ENCODE peak calls at places on chromosomes 13 and 19, in five cellular contexts. S is AG09309, I is pancreas, M is heart right ventricle, X is AG04450. T is an unnamed sample.

GRCh38 chr13:43316997-43317396 is 293.6 kb downstream of the DNAJC15 start:
- DNase-seq in S (no peak), I (no peak), M (peak; percentile 8), X (no peak), T (no peak)

GRCh38 chr13:54945978-54946377 is 1917.4 kb downstream of the OLFM4 start:
- DNase-seq in S (no peak), I (no peak), M (no peak), X (no peak), T (no peak)

GRCh38 chr13:113784645-113785024 is 25.6 kb downstream of the TMEM255B start:
- DNase-seq in S (no peak), I (no peak), M (no peak), X (no peak), T (no peak)

GRCh38 chr19:13441810-13442512 is 64.3 kb downstream of the CACNA1A start:
- DNase-seq in S (no peak), I (peak; percentile 20), M (peak; percentile 16), X (peak; percentile 11), T (peak; percentile 26)

GRCh38 chr19:14127176-14127575 is 9.2 kb downstream of the ASF1B start:
- DNase-seq in S (no peak), I (no peak), M (peak; percentile 41), X (no peak), T (no peak)

GRCh38 chr19:3471954-3472655 is 8.2 kb downstream of the SMIM24 start:
- DNase-seq in S (no peak), I (peak; percentile 65), M (peak; percentile 34), X (no peak), T (no peak)

GRCh38 chr13:51222510-51223283 is 499 bp downstream of the FAM124A start:
- DNase-seq in S (no peak), I (no peak), M (no peak), X (no peak), T (no peak)

GRCh38 chr19:17026041-17026658 is 460 bp downstream of the CPAMD8 start:
- DNase-seq in S (no peak), I (no peak), M (no peak), X (no peak), T (no peak)

GRCh38 chr13:44373601-44374347 is at the start of gene SERP2:
- DNase-seq in S (no peak), I (peak; percentile 33), M (peak; percentile 41), X (no peak), T (no peak)

GRCh38 chr13:62997038-62997619 is 1581.5 kb upstream of the PCDH20 start:
- DNase-seq in S (no peak), I (no peak), M (no peak), X (no peak), T (peak; percentile 42)

GRCh38 chr19:38792250-38793111 is 3.5 kb downstream of the LGALS7B start:
- DNase-seq in S (no peak), I (peak; percentile 46), M (no peak), X (no peak), T (no peak)

GRCh38 chr19:17172624-17173345 is 42.4 kb upstream of the USE1 start:
- DNase-seq in S (no peak), I (no peak), M (no peak), X (no peak), T (no peak)

GRCh38 chr19:6198896-6199239 is 63.4 kb downstream of the ACSBG2 start:
- DNase-seq in S (no peak), I (no peak), M (no peak), X (no peak), T (no peak)

GRCh38 chr13:48403151-48403631 is 9.7 kb downstream of the LPAR6 start:
- DNase-seq in S (no peak), I (no peak), M (no peak), X (no peak), T (no peak)

GRCh38 chr13:76903544-76904162 is 17.4 kb upstream of the KCTD12 start:
- DNase-seq in S (no peak), I (peak; percentile 42), M (peak; percentile 70), X (peak; percentile 50), T (peak; percentile 83)

GRCh38 chr13:21435710-21436151 is 23.4 kb downstream of the ZDHHC20 start:
- DNase-seq in S (peak; percentile 70), I (peak; percentile 37), M (peak; percentile 70), X (peak; percentile 23), T (no peak)

GRCh38 chr13:95420501-95420900 is 119.2 kb upstream of the ABCC4 start:
- DNase-seq in S (no peak), I (no peak), M (no peak), X (no peak), T (no peak)

GRCh38 chr13:94640676-94641075 is 39.0 kb downstream of the GPR180 start:
- DNase-seq in S (no peak), I (no peak), M (no peak), X (no peak), T (no peak)

GRCh38 chr19:19115954-19116353 is 22.3 kb downstream of the TMEM161A start:
- DNase-seq in S (no peak), I (no peak), M (no peak), X (no peak), T (no peak)

GRCh38 chr19:45098521-45099464 is 5.8 kb downstream of the PPP1R37 start:
- DNase-seq in S (no peak), I (no peak), M (peak; percentile 44), X (no peak), T (no peak)

GRCh38 chr19:11265785-11266236 is 3.5 kb upstream of the DOCK6 start:
- DNase-seq in S (no peak), I (peak; percentile 84), M (no peak), X (no peak), T (no peak)

GRCh38 chr13:66343224-66343828 is 886.8 kb downstream of the PCDH9 start:
- DNase-seq in S (no peak), I (no peak), M (no peak), X (no peak), T (no peak)
- H3K4me3 ChIP-seq in S (no peak overlapping the region), I (no peak overlapping the region), M (no peak overlapping the region), X (no peak overlapping the region), T (no peak overlapping the region)

GRCh38 chr13:73991884-73992283 is 142.3 kb downstream of the KLF12 start:
- DNase-seq in S (no peak), I (no peak), M (no peak), X (no peak), T (no peak)
- H3K4me3 ChIP-seq in S (no peak overlapping the region), I (no peak overlapping the region), M (no peak overlapping the region), X (no peak overlapping the region), T (no peak overlapping the region)

GRCh38 chr13:49625392-49626137 is 2.7 kb upstream of the ARL11 start:
- DNase-seq in S (no peak), I (peak; percentile 69), M (peak; percentile 43), X (no peak), T (no peak)

GRCh38 chr13:49629196-49629938 is 1.1 kb downstream of the ARL11 start:
- DNase-seq in S (no peak), I (no peak), M (no peak), X (no peak), T (no peak)

GRCh38 chr13:49629947-49630346 is 1.6 kb downstream of the ARL11 start:
- DNase-seq in S (no peak), I (no peak), M (no peak), X (no peak), T (no peak)

GRCh38 chr13:49630580-49630979 is 2.3 kb downstream of the ARL11 start:
- DNase-seq in S (no peak), I (no peak), M (no peak), X (no peak), T (no peak)

DNA sequence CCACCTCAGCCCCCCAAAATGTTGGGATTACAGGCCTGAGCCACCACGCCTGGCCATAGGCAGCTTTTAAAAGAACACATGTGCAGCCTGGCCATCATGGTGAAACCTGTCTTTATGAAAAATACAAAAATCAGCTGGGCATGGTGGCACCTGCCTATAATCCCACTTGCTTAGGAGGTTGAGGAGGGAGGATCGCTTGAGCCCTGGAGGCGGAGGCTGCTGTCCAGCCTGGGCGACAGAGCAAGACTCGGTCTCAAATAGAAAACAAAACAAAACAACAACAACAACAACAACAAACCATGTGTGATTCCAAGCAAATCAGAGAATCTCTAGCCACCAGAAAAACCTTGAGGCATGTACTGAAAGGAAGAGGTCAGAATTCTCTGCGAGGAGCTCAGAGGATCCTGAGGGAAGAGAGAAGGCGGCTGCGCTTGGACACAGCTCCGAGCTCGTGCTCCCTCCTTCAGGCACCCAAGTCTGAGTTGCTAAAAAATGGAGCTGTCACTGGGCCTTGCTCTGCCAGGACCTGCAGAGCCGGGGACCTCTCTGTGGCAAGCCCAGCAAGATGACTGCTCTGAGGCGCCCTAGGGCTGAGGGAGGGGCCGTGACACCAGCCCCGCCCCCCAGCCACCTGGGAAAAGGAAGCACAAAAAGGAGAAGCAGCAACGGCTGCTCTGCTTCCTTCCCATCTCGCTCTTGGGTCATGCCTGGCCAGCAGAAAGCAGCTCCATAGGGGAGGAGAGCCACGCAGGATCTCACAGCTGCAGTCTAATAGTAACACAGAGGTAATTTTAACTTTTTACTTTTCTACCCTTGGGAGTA is at the start of gene ARL11:
- DNase-seq in S (no peak), I (no peak), M (peak; percentile 43), X (no peak), T (no peak)
- H3K4me3 ChIP-seq in S (no peak within 1 kb of the TSS), I (peak within 1 kb of the TSS; percentile 17), M (peak within 1 kb of the TSS; percentile 13), X (no peak within 1 kb of the TSS), T (no peak within 1 kb of the TSS)

GRCh38 chr19:2047076-2047448 is 4.0 kb downstream of the MKNK2 start:
- DNase-seq in S (no peak), I (no peak), M (no peak), X (no peak), T (no peak)
- H3K4me3 ChIP-seq in S (no peak overlapping the region), I (peak overlapping the region; percentile 98), M (no peak overlapping the region), X (no peak overlapping the region), T (no peak overlapping the region)

GRCh38 chr13:99982021-99982740 is 597 bp downstream of the ZIC2 start:
- DNase-seq in S (no peak), I (no peak), M (no peak), X (no peak), T (no peak)
- H3K4me3 ChIP-seq in S (peak overlapping the region; percentile 75), I (peak overlapping the region; percentile 63), M (peak overlapping the region; percentile 46), X (no peak overlapping the region), T (peak overlapping the region; percentile 93)

GRCh38 chr19:53553159-53553558 is 15.2 kb downstream of the ZNF331 start:
- DNase-seq in S (no peak), I (no peak), M (no peak), X (no peak), T (no peak)
- H3K4me3 ChIP-seq in S (no peak overlapping the region), I (no peak overlapping the region), M (no peak overlapping the region), X (no peak overlapping the region), T (no peak overlapping the region)